ENCODE peak calls at places on chromosomes 6 and 20, in six cellular contexts. Q is fibroblast of gingiva, F is ureter, U is heart right ventricle, H is colonic mucosa, I is NCI-H1930. T is an unnamed sample.

GRCh38 chr6:42251911-42252637 is 34.4 kb upstream of the MRPS10 start:
- DNase-seq in Q (peak; percentile 50), I (no peak), H (peak; percentile 73), U (peak; percentile 84), F (peak; percentile 87), T (peak; percentile 21)

GRCh38 chr20:25011831-25012241 is 19.3 kb upstream of the APMAP start:
- DNase-seq in U (no peak), Q (no peak), I (no peak), F (no peak), H (no peak), T (no peak)

GRCh38 chr6:127120109-127120786 is 1.8 kb downstream of the RSPO3 start:
- DNase-seq in I (no peak), U (no peak), H (no peak), F (no peak), Q (no peak), T (no peak)

GRCh38 chr6:89081423-89082322 is 1.1 kb downstream of the PNRC1 start:
- DNase-seq in F (peak; percentile 100), Q (peak; percentile 98), I (peak; percentile 86), U (peak; percentile 100), H (peak; percentile 99), T (peak; percentile 80)

GRCh38 chr20:34582221-34582620 is 23.7 kb downstream of the MAP1LC3A start:
- DNase-seq in H (no peak), U (no peak), I (no peak), F (peak; percentile 26), Q (no peak), T (no peak)

GRCh38 chr20:51054233-51054632 is 31.3 kb upstream of the KCNG1 start:
- DNase-seq in I (no peak), U (no peak), Q (no peak), H (no peak), F (no peak), T (no peak)

GRCh38 chr20:63664143-63664851 is 6.2 kb downstream of the RTEL1 start:
- DNase-seq in H (no peak), F (no peak), Q (no peak), U (no peak), I (no peak), T (no peak)

GRCh38 chr6:17965397-17965796 is 22.0 kb downstream of the KIF13A start:
- DNase-seq in U (no peak), F (no peak), Q (peak; percentile 71), H (no peak), I (no peak), T (no peak)

GRCh38 chr6:2450546-2450945 is 205.1 kb upstream of the GMDS start:
- DNase-seq in Q (no peak), F (peak; percentile 64), U (peak; percentile 39), I (no peak), H (peak; percentile 87), T (no peak)

GRCh38 chr6:148211777-148212324 is 130.8 kb upstream of the SASH1 start:
- DNase-seq in Q (no peak), I (no peak), H (no peak), U (no peak), F (no peak), T (no peak)

GRCh38 chr6:109381007-109381746 is 1.1 kb downstream of the CD164 start:
- DNase-seq in I (peak; percentile 22), U (no peak), H (no peak), F (no peak), Q (no peak), T (no peak)

GRCh38 chr20:57392512-57393271 is 1.5 kb downstream of the RBM38 start:
- DNase-seq in I (no peak), Q (no peak), H (peak; percentile 63), F (no peak), U (peak; percentile 61), T (no peak)

GRCh38 chr6:160170018-160170680 is 48.5 kb downstream of the SLC22A1 start:
- DNase-seq in F (no peak), I (no peak), H (no peak), U (no peak), Q (no peak), T (no peak)

GRCh38 chr20:53883098-53883762 is 187.2 kb downstream of the BCAS1 start:
- DNase-seq in U (no peak), F (no peak), H (no peak), I (no peak), Q (peak; percentile 22), T (no peak)

T was measured in brain pericyte.